ENCODE peak calls at places on chromosomes 11 and 22, in six cellular contexts. E is CD4-positive, alpha-beta memory T cell; J is AG08395; G is CD4-positive, CD25-positive, alpha-beta regulatory T cell; T is NCI-H2171 treated with DMSO at 0.1 percent for 48 hours; K is T-helper 2 cell. V is an unnamed sample.

GRCh38 chr11:8699903-8700302 is 17.3 kb downstream of the RPL27A start:
- DNase-seq in E (no peak), J (peak; percentile 78), G (no peak), T (no peak), K (no peak), V (peak; percentile 78)

GRCh38 chr22:20116951-20117645 is at the start of gene TRMT2A:
- DNase-seq in E (peak; percentile 97), J (peak; percentile 99), G (peak; percentile 97), T (peak; percentile 97), K (peak; percentile 95), V (peak; percentile 99)

GRCh38 chr11:115678942-115679341 is 174.7 kb upstream of the CADM1 start:
- DNase-seq in E (no peak), J (no peak), G (no peak), T (no peak), K (no peak), V (no peak)

GRCh38 chr11:59173080-59173963 is 1.4 kb downstream of the DTX4 start:
- DNase-seq in E (no peak), J (no peak), G (no peak), T (no peak), K (no peak), V (peak; percentile 40)

GRCh38 chr11:34633990-34634725 is 13.3 kb downstream of the EHF start:
- DNase-seq in E (no peak), J (no peak), G (no peak), T (no peak), K (no peak), V (peak; percentile 22)

GRCh38 chr22:50244420-50245213 is at the start of gene TUBGCP6:
- DNase-seq in E (peak; percentile 92), J (peak; percentile 93), G (peak; percentile 92), T (peak; percentile 91), K (peak; percentile 89), V (peak; percentile 96)

GRCh38 chr22:42754658-42755057 is 34.0 kb upstream of the A4GALT start:
- DNase-seq in E (no peak), J (peak; percentile 76), G (no peak), T (no peak), K (no peak), V (no peak)

GRCh38 chr11:93528757-93529639 is 14.2 kb downstream of the SMCO4 start:
- DNase-seq in E (no peak), J (no peak), G (no peak), T (peak; percentile 52), K (no peak), V (no peak)

GRCh38 chr11:130390071-130390758 is 38.2 kb downstream of the ADAMTS8 start:
- DNase-seq in E (no peak), J (peak; percentile 75), G (no peak), T (no peak), K (no peak), V (peak; percentile 71)

GRCh38 chr11:69533296-69534165 is 52.1 kb downstream of the LINC01488 start:
- DNase-seq in E (no peak), J (no peak), G (no peak), T (no peak), K (no peak), V (no peak)

GRCh38 chr11:110373061-110373702 is 56.6 kb upstream of the FDX1 start:
- DNase-seq in E (no peak), J (peak; percentile 38), G (no peak), T (no peak), K (no peak), V (no peak)

GRCh38 chr11:73206751-73207280 is 11.3 kb upstream of the P2RY2 start:
- DNase-seq in E (no peak), J (no peak), G (no peak), T (peak; percentile 52), K (no peak), V (no peak)

GRCh38 chr11:19880088-19880345 is 167.4 kb downstream of the NAV2 start:
- DNase-seq in E (no peak), J (no peak), G (no peak), T (no peak), K (no peak), V (no peak)

GRCh38 chr11:76723142-76723541 is 52.6 kb upstream of the LRRC32 start:
- DNase-seq in E (no peak), J (no peak), G (no peak), T (no peak), K (no peak), V (no peak)

GRCh38 chr11:73931039-73931645 is 19.7 kb upstream of the DNAJB13 start:
- DNase-seq in E (peak; percentile 16), J (peak; percentile 75), G (peak; percentile 16), T (peak; percentile 82), K (no peak), V (peak; percentile 61)

GRCh38 chr22:30813936-30814335 is 119.3 kb downstream of the OSBP2 start:
- DNase-seq in E (no peak), J (no peak), G (no peak), T (no peak), K (no peak), V (no peak)

GRCh38 chr11:57936050-57936418 is 87.6 kb upstream of the OR9Q1 start:
- DNase-seq in E (no peak), J (no peak), G (no peak), T (no peak), K (no peak), V (no peak)

GRCh38 chr11:28072321-28072720 is 35.6 kb downstream of the KIF18A start:
- DNase-seq in E (no peak), J (no peak), G (no peak), T (no peak), K (no peak), V (peak; percentile 3)

GRCh38 chr11:662689-663274 is 25.7 kb downstream of the DRD4 start:
- DNase-seq in E (no peak), J (peak; percentile 92), G (peak; percentile 18), T (no peak), K (peak; percentile 16), V (peak; percentile 87)

GRCh38 chr22:45785458-45785857 is 113.8 kb downstream of the ATXN10 start:
- DNase-seq in E (no peak), J (no peak), G (no peak), T (no peak), K (no peak), V (no peak)

GRCh38 chr11:126834573-126834972 is 166.0 kb downstream of the KIRREL3 start:
- DNase-seq in E (no peak), J (peak; percentile 43), G (no peak), T (no peak), K (no peak), V (no peak)

GRCh38 chr22:46547883-46548244 is 10.4 kb upstream of the CELSR1 start:
- DNase-seq in E (no peak), J (peak; percentile 96), G (no peak), T (no peak), K (no peak), V (peak; percentile 96)

GRCh38 chr11:129225190-129225589 is 33.1 kb upstream of the ARHGAP32 start:
- DNase-seq in E (no peak), J (peak; percentile 18), G (no peak), T (no peak), K (no peak), V (no peak)

GRCh38 chr11:88292156-88292844 is 45.2 kb downstream of the CTSC start:
- DNase-seq in E (no peak), J (no peak), G (no peak), T (peak; percentile 35), K (no peak), V (no peak)

GRCh38 chr11:15590131-15590530 is 475.4 kb downstream of the INSC start:
- DNase-seq in E (no peak), J (no peak), G (no peak), T (no peak), K (no peak), V (no peak)

GRCh38 chr22:29994027-29994715 is 86.1 kb upstream of the HORMAD2 start:
- DNase-seq in E (no peak), J (peak; percentile 66), G (no peak), T (no peak), K (no peak), V (peak; percentile 32)

GRCh38 chr11:73040046-73040445 is 102.1 kb downstream of the FCHSD2 start:
- DNase-seq in E (no peak), J (no peak), G (no peak), T (no peak), K (no peak), V (no peak)

GRCh38 chr22:46879083-46879482 is 116.6 kb downstream of the TBC1D22A start:
- DNase-seq in E (no peak), J (no peak), G (no peak), T (no peak), K (no peak), V (no peak)

GRCh38 chr22:37672920-37673453 is 2.4 kb upstream of the LGALS1 start:
- DNase-seq in E (no peak), J (no peak), G (no peak), T (no peak), K (no peak), V (no peak)

GRCh38 chr11:134277176-134278001 is 1.2 kb downstream of the GLB1L3 start:
- DNase-seq in E (no peak), J (no peak), G (no peak), T (no peak), K (no peak), V (no peak)

GRCh38 chr22:48396091-48396784 is 1431.4 kb downstream of the BRD1 start:
- DNase-seq in E (no peak), J (no peak), G (no peak), T (no peak), K (no peak), V (no peak)

GRCh38 chr11:9075441-9076000 is 15.9 kb downstream of the SCUBE2 start:
- DNase-seq in E (no peak), J (no peak), G (no peak), T (no peak), K (no peak), V (no peak)

GRCh38 chr11:46639197-46639839 is 22.0 kb downstream of the ATG13 start:
- DNase-seq in E (no peak), J (no peak), G (no peak), T (no peak), K (no peak), V (no peak)

GRCh38 chr22:30598986-30599385 is 7.3 kb upstream of the PES1 start:
- DNase-seq in E (no peak), J (no peak), G (no peak), T (no peak), K (no peak), V (no peak)

GRCh38 chr22:38565441-38565840 is 4.5 kb downstream of the DMC1 start:
- DNase-seq in E (no peak), J (no peak), G (no peak), T (no peak), K (no peak), V (no peak)

GRCh38 chr11:45087301-45087700 is 59.1 kb upstream of the PRDM11 start:
- DNase-seq in E (no peak), J (peak; percentile 44), G (no peak), T (peak; percentile 88), K (no peak), V (peak; percentile 75)

GRCh38 chr11:78265326-78265725 is 76.6 kb downstream of the USP35 start:
- DNase-seq in E (no peak), J (no peak), G (no peak), T (no peak), K (no peak), V (no peak)

GRCh38 chr11:73334244-73335203 is 26.4 kb downstream of the ARHGEF17 start:
- DNase-seq in E (no peak), J (peak; percentile 86), G (no peak), T (no peak), K (no peak), V (peak; percentile 84)

V was measured in hepatic stellate cell.